ENCODE peak calls at places on chromosome 15, in six cellular contexts. C, O, L, N, F and H are unnamed samples.

GRCh38 chr15:93235926-93236781 is 147.1 kb upstream of the RGMA start:
- DNase-seq in O (no peak), C (no peak), F (no peak), L (no peak), N (no peak), H (peak; percentile 27)

GRCh38 chr15:100250166-100250800 is 91.5 kb downstream of the ADAMTS17 start:
- DNase-seq in C (no peak), L (no peak), O (peak; percentile 1), N (no peak), F (no peak), H (peak; percentile 18)

GRCh38 chr15:44035781-44036699 is 159.0 kb downstream of the FRMD5 start:
- DNase-seq in L (no peak), C (no peak), N (no peak), F (no peak), O (peak; percentile 32), H (no peak)

GRCh38 chr15:35289029-35289617 is 204.0 kb upstream of the NANOGP8 start:
- DNase-seq in C (no peak), O (peak; percentile 81), F (peak; percentile 6), L (no peak), N (no peak), H (no peak)

GRCh38 chr15:41557673-41558399 is 1.2 kb upstream of the TYRO3 start:
- DNase-seq in L (peak; percentile 40), N (peak; percentile 59), C (peak; percentile 70), F (peak; percentile 74), O (peak; percentile 87), H (no peak)

GRCh38 chr15:56454841-56455240 is 10.1 kb downstream of the MNS1 start:
- DNase-seq in C (no peak), O (no peak), N (no peak), L (no peak), F (no peak), H (no peak)

GRCh38 chr15:66747223-66747622 is 45.2 kb downstream of the SMAD6 start:
- DNase-seq in F (no peak), C (no peak), N (no peak), O (no peak), L (no peak), H (no peak)

GRCh38 chr15:91100561-91101355 is 701 bp downstream of the SV2B start:
- DNase-seq in C (no peak), O (peak; percentile 13), F (no peak), L (no peak), N (no peak), H (no peak)

GRCh38 chr15:74373056-74373650 is 5.7 kb upstream of the CYP11A1 start:
- DNase-seq in C (no peak), N (no peak), L (no peak), F (no peak), O (no peak), H (no peak)